ENCODE peak calls at places on chromosome 21, in ten cellular contexts. V, J, O, R, B, M, P, F, E and I are unnamed samples.

GRCh38 chr21:16468191-16468590 is 738.4 kb downstream of the USP25 start:
- DNase-seq in J (no peak), P (no peak), B (no peak), R (no peak), F (no peak), M (no peak), E (no peak), V (no peak), O (no peak), I (no peak)

GRCh38 chr21:43739648-43740435 is 20.9 kb downstream of the PDXK start:
- DNase-seq in E (no peak), M (no peak), V (no peak), B (peak; percentile 91), F (no peak), P (no peak), R (no peak), J (no peak), O (no peak), I (no peak)

GRCh38 chr21:29307718-29308455 is 9.2 kb downstream of the BACH1 start:
- DNase-seq in V (no peak), F (no peak), O (no peak), P (no peak), M (no peak), R (no peak), B (no peak), E (no peak), J (no peak), I (no peak)

GRCh38 chr21:42526379-42526727 is 12.7 kb downstream of the SLC37A1 start:
- DNase-seq in P (no peak), J (no peak), R (peak; percentile 49), E (no peak), O (peak; percentile 39), V (no peak), M (no peak), B (no peak), F (no peak), I (no peak)

GRCh38 chr21:42681296-42682206 is 28.1 kb downstream of the PDE9A start:
- DNase-seq in R (no peak), B (no peak), F (no peak), E (no peak), P (no peak), V (no peak), M (no peak), J (no peak), O (no peak), I (no peak)

GRCh38 chr21:35855463-35855862 is 204.9 kb downstream of the SETD4 start:
- DNase-seq in F (no peak), E (no peak), B (no peak), V (peak; percentile 62), O (no peak), R (no peak), M (no peak), P (no peak), J (no peak), I (no peak)

GRCh38 chr21:33383056-33383888 is 19.9 kb upstream of the IFNGR2 start:
- DNase-seq in J (peak; percentile 52), F (peak; percentile 55), R (peak; percentile 76), E (peak; percentile 88), P (peak; percentile 64), O (peak; percentile 60), V (peak; percentile 81), M (peak; percentile 58), B (no peak), I (peak; percentile 98)

GRCh38 chr21:45156459-45156858 is 82.1 kb downstream of the ADARB1 start:
- DNase-seq in E (no peak), B (no peak), M (no peak), R (no peak), J (no peak), O (no peak), F (no peak), P (no peak), V (no peak), I (no peak)

GRCh38 chr21:38821959-38822682 is 16.4 kb downstream of the ETS2 start:
- DNase-seq in E (no peak), J (no peak), P (no peak), V (no peak), O (no peak), B (no peak), M (no peak), F (no peak), R (no peak), I (no peak)

GRCh38 chr21:27425574-27425973 is 458.7 kb upstream of the ADAMTS5 start:
- DNase-seq in V (peak; percentile 89), F (no peak), E (peak; percentile 20), P (no peak), R (no peak), O (no peak), B (no peak), J (no peak), M (no peak), I (no peak)

GRCh38 chr21:17793675-17794123 is 25.5 kb downstream of the C21orf91 start:
- DNase-seq in V (peak; percentile 64), J (no peak), E (peak; percentile 35), R (no peak), M (no peak), B (no peak), F (no peak), O (no peak), P (no peak), I (peak; percentile 47)

GRCh38 chr21:42632336-42632751 is 21.1 kb upstream of the PDE9A start:
- DNase-seq in B (no peak), M (no peak), J (no peak), F (no peak), R (no peak), P (no peak), O (no peak), V (no peak), E (no peak), I (no peak)

GRCh38 chr21:29258626-29259335 is 39.9 kb upstream of the BACH1 start:
- DNase-seq in J (no peak), E (peak; percentile 71), V (peak; percentile 92), P (no peak), R (peak; percentile 12), F (no peak), M (no peak), O (no peak), B (no peak), I (no peak)

GRCh38 chr21:28337319-28337718 is 655.4 kb downstream of the LTN1 start:
- DNase-seq in O (no peak), P (no peak), F (no peak), R (no peak), V (peak; percentile 73), J (no peak), B (no peak), M (no peak), E (peak; percentile 28), I (peak; percentile 13)

GRCh38 chr21:37159053-37159776 is 86.2 kb downstream of the TTC3 start:
- DNase-seq in O (no peak), R (no peak), M (no peak), E (no peak), F (no peak), V (no peak), B (no peak), P (no peak), J (peak; percentile 14), I (peak; percentile 75)

GRCh38 chr21:26405735-26406361 is 167.2 kb downstream of the CYYR1 start:
- DNase-seq in O (no peak), M (no peak), R (peak; percentile 11), J (peak; percentile 1), V (peak; percentile 91), P (no peak), E (peak; percentile 74), F (no peak), B (no peak), I (peak; percentile 66)

GRCh38 chr21:19529031-19529430 is 1125.4 kb upstream of the TMPRSS15 start:
- DNase-seq in O (no peak), E (no peak), J (no peak), F (no peak), M (no peak), B (no peak), R (no peak), V (no peak), P (no peak), I (no peak)

GRCh38 chr21:34833465-34833864 is 164.7 kb downstream of the CLIC6 start:
- DNase-seq in J (no peak), F (no peak), P (no peak), E (no peak), R (no peak), V (no peak), O (no peak), M (no peak), B (no peak), I (no peak)

GRCh38 chr21:27477321-27477720 is 510.4 kb upstream of the ADAMTS5 start:
- DNase-seq in O (no peak), M (no peak), J (no peak), R (no peak), V (peak; percentile 11), P (no peak), F (no peak), E (no peak), B (no peak), I (no peak)

GRCh38 chr21:35426484-35426883 is 377.4 kb upstream of the RUNX1 start:
- DNase-seq in V (no peak), B (peak; percentile 28), M (no peak), R (no peak), J (no peak), P (no peak), E (no peak), O (no peak), F (no peak), I (no peak)

GRCh38 chr21:36126621-36127110 is 8.2 kb upstream of the CBR3 start:
- DNase-seq in J (no peak), B (no peak), P (no peak), E (no peak), M (no peak), O (no peak), R (no peak), F (no peak), V (no peak), I (no peak)

GRCh38 chr21:25330266-25330665 is 277.0 kb downstream of the MRPL39 start:
- DNase-seq in E (peak; percentile 22), O (no peak), R (no peak), P (no peak), M (no peak), J (no peak), F (no peak), B (no peak), V (no peak), I (no peak)

GRCh38 chr21:43812139-43812821 is 22.9 kb downstream of the RRP1 start:
- DNase-seq in B (no peak), V (no peak), E (peak; percentile 16), M (peak; percentile 60), R (no peak), F (no peak), J (no peak), O (no peak), P (no peak), I (no peak)

GRCh38 chr21:32702702-32703101 is 25.1 kb downstream of the SYNJ1 start:
- DNase-seq in M (no peak), B (no peak), P (no peak), R (no peak), J (no peak), V (peak; percentile 66), O (no peak), F (no peak), E (no peak), I (peak; percentile 4)

GRCh38 chr21:40355076-40355475 is 487.8 kb downstream of the PCP4 start:
- DNase-seq in P (no peak), V (no peak), O (no peak), J (no peak), F (no peak), R (no peak), E (no peak), B (no peak), M (no peak), I (no peak)

GRCh38 chr21:38524168-38525153 is 26.2 kb upstream of the ERG start:
- DNase-seq in J (no peak), R (no peak), M (no peak), P (no peak), V (no peak), E (no peak), O (no peak), B (no peak), F (no peak), I (no peak)

GRCh38 chr21:38341546-38342012 is 84.8 kb downstream of the KCNJ15 start:
- DNase-seq in O (no peak), P (no peak), J (no peak), M (no peak), F (no peak), B (no peak), V (no peak), R (no peak), E (no peak), I (no peak)

GRCh38 chr21:37618081-37618480 is 251.5 kb downstream of the DYRK1A start:
- DNase-seq in P (no peak), E (no peak), M (no peak), V (no peak), J (no peak), O (no peak), R (no peak), F (no peak), B (no peak), I (no peak)